ENCODE peak calls at places on chromosomes 1 and 21, in five cellular contexts. X, U, Q, I and Y are unnamed samples.

GRCh38 chr21:36799869-36800268 is 101.0 kb downstream of the SIM2 start:
- DNase-seq in X (no peak), U (peak), Q (no peak), I (no peak), Y (no peak)

GRCh38 chr1:25065246-25066238 is 135.5 kb upstream of the RUNX3 start:
- DNase-seq in X (no peak), U (peak), Q (no peak), I (no peak), Y (no peak)

GRCh38 chr1:156726549-156727226 is 1.6 kb upstream of the METTL25B start:
- DNase-seq in X (peak), U (peak), Q (no peak), I (peak), Y (peak)

GRCh38 chr21:42162831-42163510 is 56.0 kb upstream of the ABCG1 start:
- DNase-seq in X (no peak), U (no peak), Q (no peak), I (no peak), Y (peak)

GRCh38 chr1:23013657-23014056 is 2.0 kb downstream of the TEX46 start:
- DNase-seq in X (no peak), U (no peak), Q (no peak), I (no peak), Y (peak)

GRCh38 chr1:222979561-222979960 is 163.5 kb downstream of the TLR5 start:
- DNase-seq in X (no peak), U (no peak), Q (no peak), I (no peak), Y (no peak)

GRCh38 chr1:164524810-164525209 is 34.2 kb upstream of the PBX1 start:
- DNase-seq in X (no peak), U (peak), Q (no peak), I (no peak), Y (no peak)

GRCh38 chr1:243483084-243483845 is 227.4 kb downstream of the SDCCAG8 start:
- DNase-seq in X (no peak), U (no peak), Q (no peak), I (no peak), Y (peak)

GRCh38 chr1:89633745-89634625 is 1.1 kb downstream of the LRRC8C start:
- DNase-seq in X (peak), U (peak), Q (no peak), I (no peak), Y (no peak)

GRCh38 chr1:236089046-236089773 is 24.3 kb upstream of the NID1 start:
- DNase-seq in X (no peak), U (no peak), Q (no peak), I (no peak), Y (no peak)

GRCh38 chr1:25893072-25893604 is 13.1 kb downstream of the STMN1 start:
- DNase-seq in X (no peak), U (no peak), Q (no peak), I (no peak), Y (no peak)

GRCh38 chr1:121483961-121484424 is 299.2 kb downstream of the SRGAP2C start:
- DNase-seq in X (no peak), U (peak), Q (no peak), I (no peak), Y (peak)

GRCh38 chr21:29305068-29305467 is 6.3 kb downstream of the BACH1 start:
- DNase-seq in X (no peak), U (no peak), Q (no peak), I (no peak), Y (no peak)

GRCh38 chr1:155091071-155092051 is 12.7 kb downstream of the EFNA3 start:
- DNase-seq in X (peak), U (peak), Q (peak), I (peak), Y (peak)

GRCh38 chr1:6006882-6007281 is 14.7 kb upstream of the NPHP4 start:
- DNase-seq in X (no peak), U (no peak), Q (peak), I (no peak), Y (no peak)

GRCh38 chr1:192260076-192260475 is 56.7 kb upstream of the RGS21 start:
- DNase-seq in X (no peak), U (no peak), Q (no peak), I (no peak), Y (no peak)

GRCh38 chr21:36654341-36654740 is 44.6 kb upstream of the SIM2 start:
- DNase-seq in X (no peak), U (no peak), Q (no peak), I (no peak), Y (no peak)

GRCh38 chr1:55131218-55131617 is 83.9 kb downstream of the USP24 start:
- DNase-seq in X (no peak), U (no peak), Q (no peak), I (no peak), Y (no peak)

GRCh38 chr1:226733309-226733708 is 5.8 kb downstream of the ITPKB start:
- DNase-seq in X (no peak), U (no peak), Q (no peak), I (no peak), Y (no peak)

GRCh38 chr1:189315035-189315927 is 1162.4 kb downstream of the BRINP3 start:
- DNase-seq in X (no peak), U (no peak), Q (no peak), I (no peak), Y (no peak)

GRCh38 chr1:159851386-159851785 is 11.1 kb downstream of the VSIG8 start:
- DNase-seq in X (no peak), U (no peak), Q (no peak), I (no peak), Y (no peak)

GRCh38 chr21:31874817-31875216 is 2.0 kb downstream of the HUNK start:
- DNase-seq in X (no peak), U (no peak), Q (no peak), I (no peak), Y (no peak)